ENCODE peak calls at places on chromosome 10, in four cellular contexts. One of them, this sample, is unnamed.

GRCh38 chr10:58836991-58837390 is 324.3 kb downstream of the BICC1 start:
- DNase-seq in HCT116: no peak
- DNase-seq in K562: no peak
- DNase-seq in HepG2: no peak
- DNase-seq in this sample: no peak

GRCh38 chr10:73553316-73553715 is 37.8 kb downstream of the USP54 start:
- DNase-seq in HepG2: peak
- DNase-seq in HCT116: no peak
- DNase-seq in K562: no peak
- DNase-seq in this sample: no peak

GRCh38 chr10:52172581-52172980 is 141.5 kb upstream of the DKK1 start:
- DNase-seq in HepG2: no peak
- DNase-seq in HCT116: no peak
- DNase-seq in K562: no peak
- DNase-seq in this sample: no peak

GRCh38 chr10:97825020-97825739 is 24.5 kb upstream of the GOLGA7B start:
- DNase-seq in K562: no peak
- DNase-seq in HepG2: no peak
- DNase-seq in HCT116: no peak
- DNase-seq in this sample: no peak

GRCh38 chr10:42979181-42979580 is 97.7 kb upstream of the RET start:
- DNase-seq in K562: peak
- DNase-seq in HepG2: no peak
- DNase-seq in HCT116: no peak
- DNase-seq in this sample: no peak

GRCh38 chr10:79184141-79184625 is 115.4 kb downstream of the ZMIZ1 start:
- DNase-seq in K562: no peak
- DNase-seq in HepG2: peak
- DNase-seq in HCT116: peak
- DNase-seq in this sample: no peak

GRCh38 chr10:78507761-78508160 is 474.1 kb downstream of the RPS24 start:
- DNase-seq in HepG2: no peak
- DNase-seq in K562: no peak
- DNase-seq in HCT116: no peak
- DNase-seq in this sample: no peak

GRCh38 chr10:94076325-94076841 is 82.7 kb downstream of the PLCE1 start:
- DNase-seq in HCT116: no peak
- DNase-seq in HepG2: peak
- DNase-seq in K562: no peak
- DNase-seq in this sample: no peak

GRCh38 chr10:6586501-6586900 is 6.4 kb upstream of the PRKCQ start:
- DNase-seq in K562: no peak
- DNase-seq in HCT116: no peak
- DNase-seq in HepG2: no peak
- DNase-seq in this sample: no peak

GRCh38 chr10:18660816-18661431 is 1.7 kb downstream of the ARL5B start:
- DNase-seq in K562: no peak
- DNase-seq in HepG2: no peak
- DNase-seq in HCT116: no peak
- DNase-seq in this sample: no peak

GRCh38 chr10:131980757-131981428 is 830 bp downstream of the BNIP3 start:
- DNase-seq in HCT116: no peak
- DNase-seq in HepG2: peak
- DNase-seq in K562: no peak
- DNase-seq in this sample: no peak

GRCh38 chr10:131848296-131848695 is 52.5 kb upstream of the PPP2R2D start:
- DNase-seq in K562: no peak
- DNase-seq in HepG2: no peak
- DNase-seq in HCT116: no peak
- DNase-seq in this sample: no peak

GRCh38 chr10:72550239-72550638 is 75.6 kb downstream of the MICU1 start:
- DNase-seq in HepG2: no peak
- DNase-seq in HCT116: no peak
- DNase-seq in K562: no peak
- DNase-seq in this sample: no peak

GRCh38 chr10:124589491-124590006 is 127.9 kb downstream of the LHPP start:
- DNase-seq in HCT116: no peak
- DNase-seq in K562: no peak
- DNase-seq in HepG2: peak
- DNase-seq in this sample: no peak

GRCh38 chr10:82683989-82684388 is 809.0 kb downstream of the NRG3 start:
- DNase-seq in HepG2: no peak
- DNase-seq in K562: no peak
- DNase-seq in HCT116: no peak
- DNase-seq in this sample: no peak
- TF ChIP-seq TCF7L2 in HepG2: no peak
- TF ChIP-seq TCF7L2 in K562: no peak
- TF ChIP-seq TCF7L2 in HCT116: no peak
- TF ChIP-seq TCF7L2 in this sample: no peak

GRCh38 chr10:21501109-21501508 is 24.4 kb downstream of the SKIDA1 start:
- DNase-seq in HepG2: no peak
- DNase-seq in K562: no peak
- DNase-seq in HCT116: no peak
- DNase-seq in this sample: no peak
- TF ChIP-seq CTCF in HepG2: no peak
- TF ChIP-seq CTCF in K562: no peak
- TF ChIP-seq CTCF in HCT116: no peak
- TF ChIP-seq CTCF in this sample: no peak

GRCh38 chr10:126904807-126905686 is at the start of gene DOCK1:
- DNase-seq in K562: no peak
- DNase-seq in HepG2: peak
- DNase-seq in HCT116: peak
- DNase-seq in this sample: no peak
- TF ChIP-seq TCF7L2 in K562: no peak
- TF ChIP-seq TCF7L2 in HepG2: no peak
- TF ChIP-seq TCF7L2 in HCT116: no peak
- TF ChIP-seq TCF7L2 in this sample: no peak

GRCh38 chr10:109866168-109866994 is 56.9 kb downstream of the XPNPEP1 start:
- DNase-seq in K562: peak
- DNase-seq in HCT116: peak
- DNase-seq in HepG2: no peak
- DNase-seq in this sample: no peak
- TF ChIP-seq CTCF in K562: peak
- TF ChIP-seq CTCF in HCT116: peak
- TF ChIP-seq CTCF in HepG2: peak
- TF ChIP-seq CTCF in this sample: peak

GRCh38 chr10:34627331-34627730 is 187.8 kb downstream of the PARD3 start:
- DNase-seq in K562: no peak
- DNase-seq in HCT116: no peak
- DNase-seq in HepG2: no peak
- DNase-seq in this sample: no peak
- TF ChIP-seq TCF7L2 in K562: no peak
- TF ChIP-seq TCF7L2 in HCT116: no peak
- TF ChIP-seq TCF7L2 in HepG2: no peak
- TF ChIP-seq TCF7L2 in this sample: no peak

GRCh38 chr10:69783515-69783914 is 18.2 kb upstream of the COL13A1 start:
- DNase-seq in K562: no peak
- DNase-seq in HepG2: no peak
- DNase-seq in HCT116: no peak
- DNase-seq in this sample: no peak
- TF ChIP-seq CTCF in K562: no peak
- TF ChIP-seq CTCF in HepG2: no peak
- TF ChIP-seq CTCF in HCT116: no peak
- TF ChIP-seq CTCF in this sample: peak

GRCh38 chr10:113578766-113579165 is 25.9 kb downstream of the HABP2 start:
- DNase-seq in HCT116: no peak
- DNase-seq in HepG2: no peak
- DNase-seq in K562: no peak
- DNase-seq in this sample: no peak
- TF ChIP-seq TCF7L2 in HCT116: no peak
- TF ChIP-seq TCF7L2 in HepG2: no peak
- TF ChIP-seq TCF7L2 in K562: no peak
- TF ChIP-seq TCF7L2 in this sample: no peak

DNA sequence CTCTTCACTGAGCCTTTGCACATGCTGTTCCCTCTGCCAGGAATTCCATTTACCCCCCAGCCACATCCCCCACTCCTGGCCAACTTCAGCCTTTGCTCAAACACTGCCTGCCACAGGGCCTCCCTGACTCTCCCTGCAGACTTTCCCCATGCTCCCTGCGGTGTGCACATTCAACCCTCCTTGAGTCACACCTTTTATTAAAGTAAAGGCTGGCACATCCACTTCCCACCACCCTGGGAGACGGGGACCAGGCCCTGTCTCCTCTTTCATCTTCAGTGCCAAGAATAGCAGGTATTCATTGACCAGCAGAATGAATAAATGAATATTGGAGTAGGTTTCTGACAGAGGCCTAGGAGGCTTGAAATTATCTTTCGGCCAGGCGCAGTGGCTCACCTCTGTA is 91.4 kb downstream of the GRK5 start:
- DNase-seq in HepG2: no peak
- DNase-seq in K562: no peak
- DNase-seq in HCT116: no peak
- DNase-seq in this sample: no peak
- TF ChIP-seq CTCF in HepG2: no peak
- TF ChIP-seq CTCF in K562: no peak
- TF ChIP-seq CTCF in HCT116: no peak
- TF ChIP-seq CTCF in this sample: no peak

DNA sequence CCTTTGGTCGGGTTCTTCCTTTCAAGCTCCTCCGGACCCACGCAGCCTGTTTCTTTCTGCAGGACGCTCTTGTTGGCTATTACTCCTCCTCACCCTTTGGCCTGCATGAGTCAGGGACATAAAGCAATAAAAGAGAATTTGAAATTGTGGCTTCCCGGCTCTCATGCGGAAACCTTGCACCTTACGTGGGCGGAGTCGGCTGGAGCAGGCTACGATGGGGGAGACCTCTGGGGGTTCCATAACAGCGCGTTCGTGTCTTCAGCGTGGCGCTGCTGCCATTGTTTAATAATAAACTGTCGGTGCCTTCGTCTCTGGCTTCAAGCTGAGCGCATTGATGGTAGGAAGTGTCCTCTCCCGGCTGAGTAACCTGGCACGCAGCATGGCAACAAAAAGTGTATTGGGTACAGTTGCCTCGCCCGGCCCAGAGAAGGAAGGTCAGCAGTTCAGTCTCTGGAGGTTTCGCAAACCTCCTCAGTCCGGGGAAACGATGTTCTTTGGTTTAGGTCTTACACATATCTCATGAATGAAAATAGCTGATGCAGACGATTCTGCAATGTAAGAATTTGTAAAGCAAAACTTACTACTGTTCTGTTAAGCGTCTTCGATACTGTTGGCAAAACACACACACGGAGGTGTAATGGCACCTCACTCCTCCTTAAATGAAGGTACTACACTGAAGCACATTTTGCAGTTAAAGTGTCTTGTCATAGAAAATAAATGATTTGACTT is 623 bp upstream of the CCDC186 start:
- DNase-seq in K562: no peak
- DNase-seq in HepG2: no peak
- DNase-seq in HCT116: no peak
- DNase-seq in this sample: no peak
- TF ChIP-seq TCF7L2 in K562: no peak
- TF ChIP-seq TCF7L2 in HepG2: no peak
- TF ChIP-seq TCF7L2 in HCT116: peak
- TF ChIP-seq TCF7L2 in this sample: peak